ENCODE peak calls at places on chromosome 21, in six cellular contexts. U is stomach, C is foreskin fibroblast, R is neural crest cell, D is adrenal gland, Q is upper lobe of left lung. P is an unnamed sample.

GRCh38 chr21:29697555-29698193 is 242.1 kb downstream of the GRIK1 start:
- DNase-seq in D (no peak), Q (no peak), R (no peak), C (no peak), U (no peak), P (peak; percentile 35)

GRCh38 chr21:15005391-15005790 is 59.4 kb downstream of the NRIP1 start:
- DNase-seq in U (no peak), Q (no peak), D (peak; percentile 48), C (no peak), R (peak; percentile 25), P (no peak)

GRCh38 chr21:44419679-44420078 is 35.6 kb upstream of the LRRC3 start:
- DNase-seq in R (no peak), C (no peak), Q (no peak), D (no peak), U (no peak), P (no peak)

GRCh38 chr21:28614816-28615215 is 377.9 kb downstream of the LTN1 start:
- DNase-seq in R (no peak), Q (no peak), U (no peak), C (no peak), D (no peak), P (no peak)

GRCh38 chr21:46418265-46418946 is 40.3 kb upstream of the DIP2A start:
- DNase-seq in R (no peak), C (no peak), U (no peak), D (no peak), Q (no peak), P (no peak)

GRCh38 chr21:39661121-39661520 is 48.4 kb downstream of the B3GALT5 start:
- DNase-seq in R (no peak), D (no peak), U (no peak), Q (no peak), C (no peak), P (no peak)

GRCh38 chr21:45290948-45291612 is 3.4 kb upstream of the POFUT2 start:
- DNase-seq in D (peak; percentile 58), C (no peak), R (no peak), Q (no peak), U (peak; percentile 26), P (no peak)

GRCh38 chr21:39014751-39015150 is 168.5 kb downstream of the PSMG1 start:
- DNase-seq in R (no peak), U (no peak), Q (peak; percentile 35), C (peak; percentile 85), D (no peak), P (no peak)

GRCh38 chr21:32137266-32137665 is 141.6 kb downstream of the MIS18A start:
- DNase-seq in U (no peak), D (no peak), Q (no peak), R (no peak), C (no peak), P (no peak)

GRCh38 chr21:32132911-32133310 is 145.9 kb downstream of the MIS18A start:
- DNase-seq in U (no peak), C (no peak), Q (no peak), D (no peak), R (no peak), P (no peak)

GRCh38 chr21:32136546-32136945 is 142.3 kb downstream of the MIS18A start:
- DNase-seq in U (no peak), C (no peak), D (no peak), R (no peak), Q (no peak), P (no peak)

GRCh38 chr21:32134441-32135159 is 144.2 kb downstream of the MIS18A start:
- DNase-seq in R (no peak), C (no peak), Q (no peak), D (no peak), U (no peak), P (no peak)

GRCh38 chr21:32135401-32136363 is 143.2 kb downstream of the MIS18A start:
- DNase-seq in Q (no peak), C (no peak), R (no peak), U (no peak), D (no peak), P (peak; percentile 28)
- TF ChIP-seq CTCF in Q (no peak), C (no peak), R (no peak), U (no peak), D (no peak), P (no peak)

GRCh38 chr21:17726047-17726446 is 93.1 kb downstream of the C21orf91 start:
- DNase-seq in Q (no peak), C (no peak), D (no peak), U (no peak), R (no peak), P (no peak)
- TF ChIP-seq CTCF in Q (no peak), C (peak; percentile 18), D (no peak), U (no peak), R (peak; percentile 24), P (no peak)

DNA sequence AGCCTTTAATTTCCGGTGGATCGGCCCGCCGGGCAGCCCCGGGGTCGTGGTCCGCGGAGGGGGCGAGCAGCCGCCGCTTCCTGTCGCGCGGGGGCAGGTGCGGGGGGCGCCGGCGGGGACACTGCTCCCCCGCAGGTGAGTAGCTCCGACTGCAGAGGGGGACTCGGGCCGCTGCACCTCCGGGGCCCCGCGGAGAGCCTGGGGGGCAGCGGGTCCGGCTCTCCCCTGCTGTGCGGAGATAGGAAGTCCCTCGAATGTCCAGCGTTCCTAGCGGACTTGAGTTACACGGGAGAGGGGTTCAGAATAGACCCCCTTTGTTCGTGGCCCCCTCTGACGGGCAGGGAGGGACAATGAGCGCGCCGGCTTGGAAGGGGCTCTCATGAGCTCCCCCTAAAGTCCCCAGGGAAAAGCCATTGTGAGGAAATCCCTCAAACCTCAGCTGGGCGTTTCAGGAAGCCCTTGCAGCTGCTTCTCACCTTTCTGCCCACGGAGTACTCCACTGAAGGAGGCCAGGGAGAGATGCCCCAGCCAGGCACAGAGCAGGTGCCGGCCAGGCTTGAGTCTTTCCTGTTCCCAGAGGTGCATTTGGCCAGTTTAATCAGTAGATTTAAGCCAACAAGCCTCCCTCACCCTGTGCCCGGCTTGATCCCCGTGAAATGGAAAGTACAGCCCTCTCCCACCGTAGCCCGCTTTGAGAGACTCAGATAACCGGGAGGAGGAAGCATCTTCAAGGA is 925 bp downstream of the PDE9A start:
- DNase-seq in D (no peak), U (no peak), Q (peak; percentile 55), C (no peak), R (peak; percentile 35), P (peak; percentile 72)
- TF ChIP-seq CTCF in D (no peak), U (no peak), Q (no peak), C (no peak), R (peak; percentile 22), P (no peak)

GRCh38 chr21:25421327-25422028 is 185.8 kb downstream of the MRPL39 start:
- DNase-seq in U (peak; percentile 39), D (peak; percentile 9), C (peak; percentile 30), Q (no peak), R (no peak), P (peak; percentile 33)
- TF ChIP-seq CTCF in U (no peak), D (peak; percentile 41), C (peak; percentile 39), Q (peak; percentile 32), R (peak; percentile 50), P (peak; percentile 72)

DNA sequence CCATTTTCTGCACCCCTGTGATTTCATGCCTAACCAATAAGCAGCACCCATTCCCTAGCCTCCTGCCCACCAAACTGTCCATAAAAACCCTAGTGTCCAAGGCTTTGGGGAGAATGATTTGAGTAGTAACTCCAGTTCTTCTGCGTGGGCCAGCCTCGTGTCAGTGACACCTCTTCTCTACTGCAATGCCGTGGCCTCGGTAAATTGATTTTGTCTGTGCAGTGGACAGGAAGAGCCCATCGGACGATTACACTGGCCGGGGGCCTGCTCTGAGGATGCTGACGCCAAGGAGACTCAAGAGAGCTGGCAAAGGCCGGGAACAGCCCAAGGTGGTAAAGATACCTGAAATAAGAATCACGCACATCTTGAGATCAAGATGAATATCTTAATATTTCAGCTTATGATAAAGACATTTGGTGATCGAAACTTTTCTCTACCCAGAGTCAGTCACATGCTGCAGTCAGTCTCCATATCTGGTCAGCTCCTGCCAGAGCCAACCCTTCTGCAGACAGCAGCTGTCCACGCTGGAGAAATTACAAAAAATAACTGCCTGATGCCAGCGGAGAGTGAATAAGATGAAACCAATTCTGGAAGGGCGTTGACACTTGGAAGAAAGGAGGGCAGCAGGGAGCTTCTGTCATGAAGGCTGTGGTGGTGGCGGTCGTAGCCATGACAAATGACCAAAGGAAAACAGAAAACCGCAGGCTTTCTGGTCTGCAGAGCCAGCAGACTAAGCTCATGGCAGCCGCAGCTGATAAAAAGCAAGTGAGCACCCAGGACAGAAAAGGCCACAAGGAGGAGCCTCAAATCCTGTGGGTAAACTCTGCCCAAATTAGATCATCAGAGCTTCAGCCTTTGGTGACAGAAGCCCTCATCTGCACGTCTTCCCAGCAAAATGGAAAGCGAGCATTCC is 29.1 kb downstream of the RSPH1 start:
- DNase-seq in D (peak; percentile 52), Q (peak; percentile 22), R (no peak), C (no peak), U (no peak), P (peak; percentile 53)
- TF ChIP-seq CTCF in D (peak; percentile 48), Q (no peak), R (no peak), C (no peak), U (no peak), P (peak; percentile 30)

P was measured in GM20000.